ENCODE peak calls at places on chromosomes 11 and 22, in seven cellular contexts. One of them, this sample, is unnamed.

GRCh38 chr11:16404781-16405180 is 48.4 kb upstream of the SOX6 start:
- DNase-seq in BJ: no peak
- DNase-seq in endodermal cell: no peak
- DNase-seq in Calu3: no peak
- DNase-seq in pancreas: no peak
- DNase-seq in CD4-positive, alpha-beta T cell: no peak
- DNase-seq in endothelial cell: no peak
- DNase-seq in this sample: no peak

GRCh38 chr22:22060200-22061084 is 77.9 kb upstream of the TOP3B start:
- DNase-seq in BJ: no peak
- DNase-seq in endodermal cell: peak; percentile 96
- DNase-seq in Calu3: peak; percentile 85
- DNase-seq in pancreas: peak; percentile 42
- DNase-seq in CD4-positive, alpha-beta T cell: peak; percentile 11
- DNase-seq in endothelial cell: peak; percentile 82
- DNase-seq in this sample: peak; percentile 12

GRCh38 chr11:7572001-7572712 is 58.4 kb downstream of the PPFIBP2 start:
- DNase-seq in BJ: no peak
- DNase-seq in endodermal cell: peak; percentile 62
- DNase-seq in Calu3: no peak
- DNase-seq in pancreas: no peak
- DNase-seq in CD4-positive, alpha-beta T cell: no peak
- DNase-seq in endothelial cell: no peak
- DNase-seq in this sample: no peak

GRCh38 chr11:69956669-69957190 is 121.4 kb upstream of the ANO1 start:
- DNase-seq in BJ: no peak
- DNase-seq in endodermal cell: peak; percentile 25
- DNase-seq in Calu3: no peak
- DNase-seq in pancreas: no peak
- DNase-seq in CD4-positive, alpha-beta T cell: no peak
- DNase-seq in endothelial cell: no peak
- DNase-seq in this sample: no peak

GRCh38 chr11:119373059-119373875 is 8.2 kb downstream of the USP2 start:
- DNase-seq in BJ: no peak
- DNase-seq in endodermal cell: no peak
- DNase-seq in Calu3: no peak
- DNase-seq in pancreas: no peak
- DNase-seq in CD4-positive, alpha-beta T cell: no peak
- DNase-seq in endothelial cell: no peak
- DNase-seq in this sample: no peak

GRCh38 chr11:1826552-1827094 is 8.2 kb upstream of the SYT8 start:
- DNase-seq in BJ: no peak
- DNase-seq in endodermal cell: peak; percentile 70
- DNase-seq in Calu3: peak; percentile 75
- DNase-seq in pancreas: peak; percentile 42
- DNase-seq in CD4-positive, alpha-beta T cell: no peak
- DNase-seq in endothelial cell: no peak
- DNase-seq in this sample: no peak

GRCh38 chr22:20247010-20247505 is 21.1 kb downstream of the RTN4R start:
- DNase-seq in BJ: no peak
- DNase-seq in endodermal cell: no peak
- DNase-seq in Calu3: no peak
- DNase-seq in pancreas: no peak
- DNase-seq in CD4-positive, alpha-beta T cell: no peak
- DNase-seq in endothelial cell: peak; percentile 22
- DNase-seq in this sample: peak; percentile 46

GRCh38 chr11:66418168-66418985 is 2.5 kb upstream of the NPAS4 start:
- DNase-seq in BJ: peak; percentile 87
- DNase-seq in endodermal cell: peak; percentile 96
- DNase-seq in Calu3: peak; percentile 77
- DNase-seq in pancreas: peak; percentile 53
- DNase-seq in CD4-positive, alpha-beta T cell: peak; percentile 32
- DNase-seq in endothelial cell: peak; percentile 76
- DNase-seq in this sample: peak; percentile 97

GRCh38 chr11:19670030-19670761 is 42.4 kb upstream of the NAV2 start:
- DNase-seq in BJ: no peak
- DNase-seq in endodermal cell: peak; percentile 95
- DNase-seq in Calu3: no peak
- DNase-seq in pancreas: no peak
- DNase-seq in CD4-positive, alpha-beta T cell: no peak
- DNase-seq in endothelial cell: no peak
- DNase-seq in this sample: peak; percentile 44

GRCh38 chr11:27861706-27862430 is 161.6 kb upstream of the BDNF start:
- DNase-seq in BJ: peak; percentile 77
- DNase-seq in endodermal cell: no peak
- DNase-seq in Calu3: no peak
- DNase-seq in pancreas: no peak
- DNase-seq in CD4-positive, alpha-beta T cell: no peak
- DNase-seq in endothelial cell: no peak
- DNase-seq in this sample: peak; percentile 87

GRCh38 chr11:9132203-9132878 is 40.9 kb upstream of the SCUBE2 start:
- DNase-seq in BJ: no peak
- DNase-seq in endodermal cell: no peak
- DNase-seq in Calu3: no peak
- DNase-seq in pancreas: no peak
- DNase-seq in CD4-positive, alpha-beta T cell: no peak
- DNase-seq in endothelial cell: no peak
- DNase-seq in this sample: no peak

GRCh38 chr11:20038364-20038893 is 121.8 kb downstream of the DBX1 start:
- DNase-seq in BJ: no peak
- DNase-seq in endodermal cell: no peak
- DNase-seq in Calu3: no peak
- DNase-seq in pancreas: no peak
- DNase-seq in CD4-positive, alpha-beta T cell: no peak
- DNase-seq in endothelial cell: no peak
- DNase-seq in this sample: no peak

GRCh38 chr22:45208993-45209838 is 31.5 kb downstream of the KIAA0930 start:
- DNase-seq in BJ: no peak
- DNase-seq in endodermal cell: peak; percentile 91
- DNase-seq in Calu3: peak; percentile 29
- DNase-seq in pancreas: peak; percentile 43
- DNase-seq in CD4-positive, alpha-beta T cell: no peak
- DNase-seq in endothelial cell: peak; percentile 57
- DNase-seq in this sample: peak; percentile 81
- TF ChIP-seq CTCF in BJ: peak; percentile 83
- TF ChIP-seq CTCF in endodermal cell: peak; percentile 93
- TF ChIP-seq CTCF in Calu3: peak; percentile 91
- TF ChIP-seq CTCF in pancreas: no peak
- TF ChIP-seq CTCF in CD4-positive, alpha-beta T cell: peak; percentile 55
- TF ChIP-seq CTCF in endothelial cell: peak; percentile 96
- TF ChIP-seq CTCF in this sample: peak; percentile 91

GRCh38 chr22:46062971-46063631 is 86.1 kb upstream of the WNT7B start:
- DNase-seq in BJ: no peak
- DNase-seq in endodermal cell: peak; percentile 26
- DNase-seq in Calu3: no peak
- DNase-seq in pancreas: peak; percentile 24
- DNase-seq in CD4-positive, alpha-beta T cell: no peak
- DNase-seq in endothelial cell: no peak
- DNase-seq in this sample: no peak

GRCh38 chr22:46064966-46065666 is 85.2 kb upstream of the PPARA start:
- DNase-seq in BJ: no peak
- DNase-seq in endodermal cell: peak; percentile 8
- DNase-seq in Calu3: no peak
- DNase-seq in pancreas: no peak
- DNase-seq in CD4-positive, alpha-beta T cell: no peak
- DNase-seq in endothelial cell: no peak
- DNase-seq in this sample: no peak

GRCh38 chr22:46065733-46066454 is 84.4 kb upstream of the PPARA start:
- DNase-seq in BJ: no peak
- DNase-seq in endodermal cell: no peak
- DNase-seq in Calu3: no peak
- DNase-seq in pancreas: no peak
- DNase-seq in CD4-positive, alpha-beta T cell: no peak
- DNase-seq in endothelial cell: no peak
- DNase-seq in this sample: no peak

GRCh38 chr22:46063861-46064235 is 86.5 kb upstream of the PPARA start:
- DNase-seq in BJ: no peak
- DNase-seq in endodermal cell: peak; percentile 12
- DNase-seq in Calu3: no peak
- DNase-seq in pancreas: peak; percentile 31
- DNase-seq in CD4-positive, alpha-beta T cell: no peak
- DNase-seq in endothelial cell: no peak
- DNase-seq in this sample: no peak

DNA sequence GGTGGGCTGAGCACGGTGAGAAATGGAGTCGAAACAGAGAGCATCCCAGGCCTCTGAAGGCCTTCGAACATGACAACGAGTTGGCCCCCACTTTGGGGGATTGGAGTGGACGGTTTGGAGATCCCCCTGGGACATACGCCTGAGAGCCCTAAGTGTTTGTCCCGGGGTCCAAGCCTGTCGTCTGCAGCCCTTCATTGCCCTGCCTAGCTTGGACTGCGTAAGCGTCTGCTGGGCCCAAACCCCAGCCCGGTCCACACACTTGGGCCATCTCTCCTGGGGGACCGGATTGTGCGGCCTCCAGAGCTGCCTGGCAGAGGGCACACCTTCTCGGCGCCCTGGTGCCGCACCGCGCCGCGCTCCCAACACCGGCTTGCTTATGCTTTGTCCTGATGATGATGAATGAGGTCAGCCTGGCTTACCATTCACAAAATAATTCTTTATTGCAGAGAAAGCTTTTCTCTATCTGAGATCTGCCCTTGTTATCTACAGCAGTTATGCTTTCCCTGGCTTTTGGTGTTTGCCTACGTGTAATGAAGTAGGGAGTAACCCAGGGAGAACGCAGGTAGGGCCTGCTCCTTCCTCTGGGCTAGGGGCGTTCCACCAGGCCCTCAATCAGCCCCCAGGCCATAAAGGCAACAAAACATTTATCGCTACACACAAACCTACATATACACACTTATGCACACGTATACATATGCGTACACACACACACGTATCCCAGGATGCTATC is 85.9 kb upstream of the PPARA start:
- DNase-seq in BJ: no peak
- DNase-seq in endodermal cell: peak; percentile 30
- DNase-seq in Calu3: peak; percentile 35
- DNase-seq in pancreas: peak; percentile 45
- DNase-seq in CD4-positive, alpha-beta T cell: no peak
- DNase-seq in endothelial cell: no peak
- DNase-seq in this sample: no peak
- TF ChIP-seq CTCF in BJ: no peak
- TF ChIP-seq CTCF in endodermal cell: no peak
- TF ChIP-seq CTCF in Calu3: no peak
- TF ChIP-seq CTCF in pancreas: no peak
- TF ChIP-seq CTCF in CD4-positive, alpha-beta T cell: no peak
- TF ChIP-seq CTCF in endothelial cell: no peak
- TF ChIP-seq CTCF in this sample: no peak

GRCh38 chr22:41197808-41198585 is 7.1 kb upstream of the L3MBTL2 start:
- DNase-seq in BJ: no peak
- DNase-seq in endodermal cell: peak; percentile 66
- DNase-seq in Calu3: peak; percentile 66
- DNase-seq in pancreas: no peak
- DNase-seq in CD4-positive, alpha-beta T cell: peak; percentile 12
- DNase-seq in endothelial cell: peak; percentile 30
- DNase-seq in this sample: peak; percentile 28

GRCh38 chr22:41191467-41191866 is 13.6 kb upstream of the L3MBTL2 start:
- DNase-seq in BJ: no peak
- DNase-seq in endodermal cell: no peak
- DNase-seq in Calu3: no peak
- DNase-seq in pancreas: no peak
- DNase-seq in CD4-positive, alpha-beta T cell: no peak
- DNase-seq in endothelial cell: no peak
- DNase-seq in this sample: no peak

GRCh38 chr22:41193829-41194228 is 11.3 kb upstream of the L3MBTL2 start:
- DNase-seq in BJ: no peak
- DNase-seq in endodermal cell: no peak
- DNase-seq in Calu3: no peak
- DNase-seq in pancreas: no peak
- DNase-seq in CD4-positive, alpha-beta T cell: no peak
- DNase-seq in endothelial cell: no peak
- DNase-seq in this sample: no peak

GRCh38 chr22:41201146-41201545 is 4.0 kb upstream of the L3MBTL2 start:
- DNase-seq in BJ: no peak
- DNase-seq in endodermal cell: no peak
- DNase-seq in Calu3: peak; percentile 30
- DNase-seq in pancreas: no peak
- DNase-seq in CD4-positive, alpha-beta T cell: no peak
- DNase-seq in endothelial cell: no peak
- DNase-seq in this sample: no peak

DNA sequence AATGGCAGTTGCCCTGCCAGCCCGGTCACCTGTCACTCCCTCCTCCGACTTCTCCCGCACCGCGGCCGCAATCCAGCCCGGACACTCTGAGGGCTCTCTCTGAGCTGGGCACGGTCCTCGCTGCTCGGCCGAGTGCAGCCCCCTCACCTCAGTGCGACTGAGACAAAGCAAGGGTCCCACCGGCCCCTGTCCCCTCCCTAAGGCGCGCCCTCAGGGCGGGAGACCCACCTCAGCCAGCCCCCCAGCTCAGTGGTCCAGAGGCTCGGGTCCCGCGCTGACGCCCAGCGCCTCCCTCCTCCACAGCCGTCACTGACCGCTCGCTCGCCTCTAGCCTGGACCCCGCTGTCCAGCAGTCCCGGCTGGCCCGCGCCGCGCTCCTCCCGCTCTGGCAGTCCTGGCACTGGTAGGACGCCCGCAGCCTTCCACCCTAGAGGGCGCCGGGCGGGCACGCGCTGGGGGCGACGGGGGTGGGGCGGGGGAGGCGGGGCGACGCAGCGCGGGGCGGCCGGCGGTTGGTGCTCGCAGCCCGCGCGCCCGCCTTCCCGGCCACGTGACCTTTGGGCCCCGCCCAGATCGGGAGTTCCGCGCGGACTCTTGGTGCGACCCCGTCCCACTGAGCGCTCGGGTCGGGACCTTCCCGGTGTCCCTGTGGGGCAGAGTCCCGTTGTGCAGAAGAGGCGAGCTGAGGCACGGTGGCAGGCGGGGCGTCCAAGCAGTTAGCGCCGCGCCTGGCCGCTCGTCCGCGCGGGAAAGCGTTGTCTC is 7.9 kb upstream of the L3MBTL2 start:
- DNase-seq in BJ: no peak
- DNase-seq in endodermal cell: peak; percentile 93
- DNase-seq in Calu3: peak; percentile 84
- DNase-seq in pancreas: peak; percentile 81
- DNase-seq in CD4-positive, alpha-beta T cell: peak; percentile 72
- DNase-seq in endothelial cell: peak; percentile 67
- DNase-seq in this sample: peak; percentile 39
- TF ChIP-seq CTCF in BJ: peak; percentile 36
- TF ChIP-seq CTCF in endodermal cell: no peak
- TF ChIP-seq CTCF in Calu3: no peak
- TF ChIP-seq CTCF in pancreas: no peak
- TF ChIP-seq CTCF in CD4-positive, alpha-beta T cell: no peak
- TF ChIP-seq CTCF in endothelial cell: no peak
- TF ChIP-seq CTCF in this sample: no peak

GRCh38 chr22:34108168-34108567 is 187.9 kb upstream of the LARGE1 start:
- DNase-seq in BJ: no peak
- DNase-seq in endodermal cell: no peak
- DNase-seq in Calu3: no peak
- DNase-seq in pancreas: no peak
- DNase-seq in CD4-positive, alpha-beta T cell: no peak
- DNase-seq in endothelial cell: no peak
- DNase-seq in this sample: no peak

GRCh38 chr22:34102633-34103032 is 182.4 kb upstream of the LARGE1 start:
- DNase-seq in BJ: no peak
- DNase-seq in endodermal cell: peak; percentile 63
- DNase-seq in Calu3: no peak
- DNase-seq in pancreas: no peak
- DNase-seq in CD4-positive, alpha-beta T cell: no peak
- DNase-seq in endothelial cell: no peak
- DNase-seq in this sample: no peak

GRCh38 chr22:34111210-34111824 is 191.0 kb upstream of the LARGE1 start:
- DNase-seq in BJ: no peak
- DNase-seq in endodermal cell: peak; percentile 83
- DNase-seq in Calu3: peak; percentile 6
- DNase-seq in pancreas: peak; percentile 45
- DNase-seq in CD4-positive, alpha-beta T cell: no peak
- DNase-seq in endothelial cell: peak; percentile 13
- DNase-seq in this sample: no peak

GRCh38 chr22:34105461-34106062 is 185.3 kb upstream of the LARGE1 start:
- DNase-seq in BJ: no peak
- DNase-seq in endodermal cell: peak; percentile 95
- DNase-seq in Calu3: peak; percentile 3
- DNase-seq in pancreas: peak; percentile 68
- DNase-seq in CD4-positive, alpha-beta T cell: no peak
- DNase-seq in endothelial cell: peak; percentile 53
- DNase-seq in this sample: no peak
- TF ChIP-seq CTCF in BJ: no peak
- TF ChIP-seq CTCF in endodermal cell: peak; percentile 87
- TF ChIP-seq CTCF in Calu3: no peak
- TF ChIP-seq CTCF in pancreas: peak; percentile 63
- TF ChIP-seq CTCF in CD4-positive, alpha-beta T cell: no peak
- TF ChIP-seq CTCF in endothelial cell: peak; percentile 27
- TF ChIP-seq CTCF in this sample: peak; percentile 27

This sample was measured in HFFc6.